ENCODE peak calls at places on chromosome 9, in eight cellular contexts. P is IMR-90; S is CD8-positive, alpha-beta T cell; Y is mesendoderm; J is hepatocyte; E is GM23248; R is H9; C is ascending aorta. F is an unnamed sample.

GRCh38 chr9:111598730-111599091 is 736 bp downstream of the PTGR1 start:
- DNase-seq in P (peak), Y (peak), E (peak), J (peak), C (peak), R (no peak), S (no peak), F (no peak)

GRCh38 chr9:27383524-27383923 is 86.6 kb upstream of the EQTN start:
- DNase-seq in J (no peak), E (no peak), Y (no peak), S (no peak), P (no peak), R (no peak), C (no peak), F (no peak)

GRCh38 chr9:110935829-110936228 is 102.4 kb downstream of the LPAR1 start:
- DNase-seq in P (no peak), E (peak), S (no peak), C (peak), R (no peak), Y (no peak), J (no peak), F (no peak)

GRCh38 chr9:35908484-35909125 is 685 bp upstream of the SPAAR start:
- DNase-seq in Y (peak), J (no peak), R (no peak), C (no peak), E (peak), S (no peak), P (peak), F (no peak)

GRCh38 chr9:92496401-92496800 is 14.1 kb upstream of the ASPN start:
- DNase-seq in J (no peak), R (no peak), E (peak), C (no peak), P (peak), Y (no peak), S (no peak), F (no peak)

GRCh38 chr9:131334568-131335105 is 45.1 kb downstream of the PLPP7 start:
- DNase-seq in Y (no peak), P (peak), J (peak), C (peak), R (no peak), S (no peak), E (peak), F (no peak)

GRCh38 chr9:89154651-89155336 is 23.8 kb downstream of the SHC3 start:
- DNase-seq in P (peak), Y (no peak), J (no peak), R (no peak), E (peak), S (no peak), C (no peak), F (no peak)

GRCh38 chr9:93112116-93112863 is 16.3 kb downstream of the CARD19 start:
- DNase-seq in P (no peak), J (no peak), E (no peak), Y (no peak), S (no peak), C (peak), R (no peak), F (no peak)

GRCh38 chr9:111036068-111036789 is 2.0 kb downstream of the LPAR1 start:
- DNase-seq in S (no peak), Y (peak), J (peak), P (peak), E (peak), C (peak), R (peak), F (no peak)

GRCh38 chr9:119873877-119874276 is 504.6 kb upstream of the BRINP1 start:
- DNase-seq in P (no peak), C (no peak), J (no peak), S (no peak), R (no peak), E (no peak), Y (no peak), F (no peak)

GRCh38 chr9:127758843-127759242 is 19.6 kb downstream of the SH2D3C start:
- DNase-seq in P (no peak), J (no peak), S (no peak), Y (no peak), C (no peak), R (no peak), E (no peak), F (no peak)

GRCh38 chr9:96125624-96126023 is 176.4 kb downstream of the HSD17B3 start:
- DNase-seq in E (no peak), P (no peak), J (no peak), C (no peak), R (no peak), Y (no peak), S (no peak), F (no peak)

GRCh38 chr9:84953797-84954695 is 284.5 kb downstream of the NTRK2 start:
- DNase-seq in P (peak), J (peak), R (peak), E (peak), S (peak), C (peak), Y (peak), F (no peak)

GRCh38 chr9:14098102-14098501 is 215.8 kb downstream of the NFIB start:
- DNase-seq in E (no peak), R (no peak), J (no peak), Y (no peak), S (no peak), C (no peak), P (peak), F (no peak)

GRCh38 chr9:14096182-14096922 is 217.6 kb downstream of the NFIB start:
- DNase-seq in J (peak), R (no peak), S (no peak), P (peak), Y (peak), E (peak), C (peak), F (no peak)

GRCh38 chr9:14097215-14097614 is 216.7 kb downstream of the NFIB start:
- DNase-seq in S (no peak), R (no peak), E (peak), Y (peak), C (no peak), J (peak), P (peak), F (no peak)

GRCh38 chr9:14099737-14100136 is 214.2 kb downstream of the NFIB start:
- DNase-seq in P (no peak), C (no peak), R (no peak), Y (no peak), E (no peak), S (no peak), J (no peak), F (no peak)

GRCh38 chr9:14097666-14098065 is 216.3 kb downstream of the NFIB start:
- DNase-seq in R (no peak), J (no peak), C (no peak), P (no peak), Y (no peak), S (no peak), E (no peak), F (no peak)
- H3K27ac ChIP-seq in R (no peak), J (peak), C (peak), P (no peak), Y (no peak), S (no peak), E (no peak), F (peak)

DNA sequence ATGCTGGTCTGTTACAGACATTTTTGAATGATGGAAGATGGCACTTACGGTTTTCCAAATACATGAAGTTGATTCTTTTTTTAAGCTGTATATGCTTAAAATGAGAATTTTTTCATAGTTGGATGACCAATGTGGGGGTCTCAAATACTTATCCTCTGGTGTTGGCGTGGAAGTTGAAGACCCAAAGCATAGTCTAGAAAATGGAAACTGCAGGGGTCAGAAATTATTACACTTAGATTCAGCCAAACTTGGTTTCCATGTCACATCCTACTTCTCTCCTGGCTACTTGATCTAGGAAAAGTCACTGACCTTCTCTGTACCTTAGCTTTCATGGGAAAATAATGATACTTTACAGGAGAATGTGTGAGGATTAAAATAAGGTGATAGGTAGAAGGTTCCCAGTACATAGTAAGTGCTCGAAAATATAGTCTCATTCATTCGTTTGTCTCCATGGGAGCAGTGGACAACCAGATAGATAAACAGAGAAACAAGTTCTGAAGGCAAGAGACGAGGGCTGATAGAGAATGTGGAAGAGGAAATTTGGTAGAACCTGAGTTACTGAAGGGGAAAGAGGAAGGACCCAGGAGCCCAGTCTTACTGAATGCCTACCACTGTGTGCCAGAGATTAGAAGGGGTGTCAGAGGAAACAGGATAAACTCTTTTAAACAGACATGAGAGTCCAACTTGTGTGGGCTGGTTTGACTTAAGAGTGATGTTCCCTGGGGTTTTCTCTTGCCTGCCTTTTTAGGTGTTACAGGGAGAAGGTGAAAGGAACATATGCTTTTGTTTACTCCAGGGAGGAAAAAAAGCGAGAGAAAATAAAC is 560.3 kb upstream of the KLF4 start:
- DNase-seq in C (no peak), E (no peak), J (no peak), Y (peak), R (no peak), S (no peak), P (no peak), F (no peak)
- H3K27ac ChIP-seq in C (no peak), E (peak), J (peak), Y (no peak), R (no peak), S (no peak), P (peak), F (peak)

GRCh38 chr9:97874617-97875016 is 21.6 kb downstream of the FOXE1 start:
- DNase-seq in C (no peak), S (no peak), Y (no peak), J (no peak), R (no peak), E (no peak), P (no peak), F (no peak)
- H3K27ac ChIP-seq in C (no peak), S (no peak), Y (no peak), J (no peak), R (no peak), E (no peak), P (no peak), F (no peak)

GRCh38 chr9:33225319-33226152 is 14.4 kb upstream of the SPINK4 start:
- DNase-seq in J (peak), R (no peak), S (peak), C (peak), E (peak), P (peak), Y (peak), F (no peak)

GRCh38 chr9:33221568-33221884 is 18.4 kb upstream of the SPINK4 start:
- DNase-seq in S (no peak), J (no peak), R (no peak), Y (no peak), P (no peak), E (no peak), C (no peak), F (no peak)

GRCh38 chr9:33223696-33224095 is 16.3 kb upstream of the SPINK4 start:
- DNase-seq in P (no peak), C (no peak), E (peak), R (no peak), S (no peak), J (no peak), Y (peak), F (no peak)

GRCh38 chr9:33220681-33221567 is 19.0 kb upstream of the SPINK4 start:
- DNase-seq in J (no peak), C (no peak), E (no peak), Y (no peak), R (no peak), P (no peak), S (no peak), F (no peak)

DNA sequence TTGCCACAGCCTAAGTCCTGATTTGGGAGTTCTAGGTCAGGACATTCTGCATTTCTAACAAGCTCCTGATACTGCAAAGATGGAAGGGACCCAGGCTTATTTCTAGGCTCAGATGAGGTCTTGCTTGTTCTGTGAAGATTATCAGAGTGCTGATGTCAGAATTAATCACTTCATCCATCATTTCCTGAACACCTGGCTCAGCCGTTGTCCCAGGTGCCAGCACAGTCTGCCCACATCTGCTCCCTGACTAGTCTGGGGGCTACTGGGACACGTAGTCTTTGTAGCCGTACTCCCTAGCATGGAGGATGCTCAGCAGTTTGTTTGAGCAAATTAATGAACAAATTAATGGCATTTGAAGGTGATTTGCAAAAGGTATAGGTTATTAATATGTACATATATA is 17.9 kb upstream of the SPINK4 start:
- DNase-seq in Y (no peak), E (no peak), P (no peak), C (no peak), S (no peak), J (no peak), R (no peak), F (no peak)
- H3K27ac ChIP-seq in Y (no peak), E (no peak), P (no peak), C (no peak), S (no peak), J (no peak), R (no peak), F (no peak)

DNA sequence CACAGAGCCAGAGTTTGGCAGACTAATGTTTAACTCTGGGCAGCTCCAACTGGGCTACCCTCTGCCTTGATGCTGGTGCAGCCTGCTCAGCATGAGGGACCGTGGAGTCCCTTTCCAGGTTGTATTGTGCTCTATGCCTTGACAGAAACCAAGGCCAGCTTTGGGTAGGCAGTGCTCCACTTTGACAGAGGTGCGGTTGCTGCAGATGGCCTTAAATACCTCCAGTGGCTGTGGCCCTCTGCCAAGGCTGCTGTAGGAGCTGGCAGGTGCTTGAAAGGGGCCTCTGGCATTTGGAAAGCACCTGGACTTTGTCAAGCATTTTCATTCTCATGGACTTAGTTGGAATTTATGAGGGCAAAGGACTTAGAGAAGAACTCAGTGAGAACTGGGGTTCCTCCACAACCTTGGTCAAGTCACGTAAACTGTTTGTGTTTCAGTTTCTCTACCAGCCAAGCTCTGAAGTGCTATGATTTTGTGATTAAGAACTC is 249.7 kb upstream of the ZNF462 start:
- DNase-seq in Y (no peak), J (peak), C (no peak), S (no peak), P (no peak), E (no peak), R (no peak), F (no peak)
- H3K27ac ChIP-seq in Y (no peak), J (no peak), C (no peak), S (no peak), P (no peak), E (no peak), R (no peak), F (no peak)

DNA sequence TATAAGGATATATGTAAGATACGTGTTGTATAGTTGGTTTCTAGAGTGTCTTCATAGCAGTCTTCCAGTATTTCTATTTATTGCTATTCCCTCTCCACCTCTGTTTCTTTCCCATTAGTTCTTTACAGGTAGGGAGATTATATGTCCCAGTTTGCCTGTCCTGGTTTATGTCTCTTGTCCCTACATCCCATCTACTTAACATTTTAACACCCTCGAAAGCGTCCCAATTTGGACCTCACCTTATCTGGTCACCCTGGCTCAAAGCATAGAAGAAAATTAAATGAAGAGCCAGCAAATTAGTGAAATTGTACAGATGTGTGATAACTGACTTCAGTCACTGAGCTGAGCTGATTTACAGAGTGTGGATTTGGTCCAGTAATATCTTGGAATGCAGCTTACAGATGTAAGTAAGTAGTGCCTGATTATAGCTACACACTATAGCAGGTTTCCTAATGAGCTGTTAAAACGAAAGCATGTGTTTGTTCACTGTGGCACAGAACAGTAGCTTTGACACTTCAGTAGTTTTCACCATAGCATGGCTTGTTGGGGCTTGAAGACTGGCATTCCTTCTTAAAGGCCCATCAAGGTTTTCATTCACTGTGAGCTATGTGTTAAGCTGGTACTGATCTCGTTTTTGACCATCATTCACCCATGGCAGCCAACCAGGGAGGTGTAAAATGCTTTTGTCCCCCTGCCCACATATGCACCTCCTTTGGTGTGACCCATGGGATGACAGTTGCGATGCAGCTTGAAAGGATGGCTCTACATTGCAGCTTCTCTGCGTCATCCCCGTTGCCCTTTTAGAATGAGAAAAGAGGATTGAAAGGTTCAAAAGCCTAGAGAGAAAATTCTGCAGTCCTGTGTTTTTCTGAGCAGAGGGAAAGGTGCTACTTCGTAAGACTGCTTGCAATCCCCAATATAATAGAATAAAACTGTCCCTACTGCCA is 192.1 kb upstream of the DMRT1 start:
- DNase-seq in C (no peak), J (no peak), S (no peak), E (no peak), Y (peak), P (no peak), R (peak), F (no peak)
- H3K27ac ChIP-seq in C (peak), J (no peak), S (no peak), E (no peak), Y (no peak), P (no peak), R (no peak), F (peak)

DNA sequence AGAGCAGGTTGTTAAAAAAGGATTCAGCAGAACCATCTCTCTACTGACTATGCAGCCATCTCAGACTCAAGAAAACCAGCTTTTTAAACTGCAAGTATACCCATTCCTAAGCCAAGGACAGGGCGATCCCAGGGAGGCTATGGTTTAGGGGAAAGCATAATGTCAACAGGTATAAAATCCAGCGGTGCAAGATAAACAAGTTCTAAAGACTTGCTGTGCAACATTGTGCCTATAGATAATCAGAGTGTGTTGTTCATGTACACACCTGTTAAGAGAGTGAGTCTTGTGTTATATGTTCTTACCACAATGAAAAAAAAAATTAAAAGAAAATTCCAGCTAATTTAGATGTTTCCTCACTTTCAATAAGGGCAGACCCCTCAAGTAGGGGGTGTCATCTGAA is 63.6 kb upstream of the DIRAS2 start:
- DNase-seq in E (no peak), Y (no peak), C (no peak), R (no peak), P (no peak), S (no peak), J (no peak), F (no peak)
- H3K27ac ChIP-seq in E (no peak), Y (no peak), C (no peak), R (no peak), P (no peak), S (no peak), J (no peak), F (peak)

GRCh38 chr9:16986441-16987387 is 116.2 kb upstream of the BNC2 start:
- DNase-seq in J (no peak), Y (no peak), E (peak), C (no peak), R (no peak), S (no peak), P (peak), F (no peak)
- H3K27ac ChIP-seq in J (peak), Y (no peak), E (peak), C (peak), R (no peak), S (no peak), P (peak), F (peak)

DNA sequence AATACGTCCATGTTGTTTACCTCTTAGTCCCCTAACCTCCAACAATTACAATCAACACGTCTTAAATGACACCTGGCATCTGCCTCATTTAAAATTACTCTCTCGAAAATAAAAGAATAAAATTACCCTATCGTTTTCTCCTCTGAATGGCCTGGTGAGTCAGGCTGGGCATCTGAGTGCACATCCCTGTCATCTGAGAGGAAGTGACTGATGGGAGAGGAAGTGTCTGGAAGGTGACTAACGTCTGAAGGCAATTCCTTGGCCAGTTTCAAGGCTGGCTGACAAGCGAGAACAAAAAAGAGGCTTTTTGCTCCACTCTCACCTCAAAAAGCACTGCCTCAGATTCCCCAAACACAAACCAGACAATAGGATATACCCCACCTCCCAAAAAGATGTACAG is 57.7 kb downstream of the MAPKAP1 start:
- DNase-seq in R (no peak), Y (peak), J (no peak), P (peak), E (peak), C (peak), S (no peak), F (no peak)
- H3K27ac ChIP-seq in R (no peak), Y (no peak), J (no peak), P (no peak), E (peak), C (no peak), S (no peak), F (no peak)

GRCh38 chr9:106874031-106874430 is 11.1 kb downstream of the ZNF462 start:
- DNase-seq in J (no peak), E (no peak), S (no peak), C (no peak), R (no peak), P (no peak), Y (no peak), F (no peak)

GRCh38 chr9:106875548-106875947 is 12.6 kb downstream of the ZNF462 start:
- DNase-seq in S (no peak), E (no peak), P (no peak), C (no peak), Y (no peak), R (no peak), J (no peak), F (no peak)

GRCh38 chr9:106874657-106875056 is 11.7 kb downstream of the ZNF462 start:
- DNase-seq in E (no peak), R (no peak), P (peak), J (no peak), Y (no peak), S (no peak), C (no peak), F (no peak)

GRCh38 chr9:106869458-106869857 is 6.5 kb downstream of the ZNF462 start:
- DNase-seq in C (no peak), R (no peak), J (no peak), Y (no peak), S (no peak), E (peak), P (peak), F (no peak)

GRCh38 chr9:106872641-106873040 is 9.7 kb downstream of the ZNF462 start:
- DNase-seq in P (no peak), E (peak), R (no peak), C (no peak), J (no peak), S (no peak), Y (no peak), F (no peak)
- H3K27ac ChIP-seq in P (no peak), E (no peak), R (no peak), C (no peak), J (no peak), S (no peak), Y (no peak), F (no peak)